ENCODE peak calls at places on chromosome 21, in eight cellular contexts. One of them, this sample, is unnamed.

GRCh38 chr21:21230672-21231071 is 232.5 kb downstream of the NCAM2 start:
- DNase-seq in T-helper 1 cell: no peak
- DNase-seq in NCI-H2171: no peak
- DNase-seq in stimulated activated CD4-positive, alpha-beta T cell treated with anti-CD3 and anti-CD28 coated beads, Interleukin-4, amount 100 ng/mL, for 1 hour: no peak
- DNase-seq in stimulated activated naive CD4-positive, alpha-beta T cell: no peak
- DNase-seq in mesothelial cell of epicardium: no peak
- DNase-seq in COR-L47: no peak
- DNase-seq in lower lobe of right lung: no peak
- DNase-seq in this sample: no peak

GRCh38 chr21:43331962-43332458 is 94.9 kb downstream of the SIK1 start:
- DNase-seq in stimulated activated CD4-positive, alpha-beta T cell treated with anti-CD3 and anti-CD28 coated beads, Interleukin-4, amount 100 ng/mL, for 1 hour: no peak
- DNase-seq in NCI-H2171: no peak
- DNase-seq in COR-L47: no peak
- DNase-seq in stimulated activated naive CD4-positive, alpha-beta T cell: no peak
- DNase-seq in lower lobe of right lung: peak
- DNase-seq in mesothelial cell of epicardium: no peak
- DNase-seq in T-helper 1 cell: no peak
- DNase-seq in this sample: no peak

GRCh38 chr21:38310619-38311018 is 53.8 kb downstream of the KCNJ15 start:
- DNase-seq in stimulated activated naive CD4-positive, alpha-beta T cell: no peak
- DNase-seq in mesothelial cell of epicardium: no peak
- DNase-seq in NCI-H2171: no peak
- DNase-seq in COR-L47: peak
- DNase-seq in lower lobe of right lung: no peak
- DNase-seq in stimulated activated CD4-positive, alpha-beta T cell treated with anti-CD3 and anti-CD28 coated beads, Interleukin-4, amount 100 ng/mL, for 1 hour: no peak
- DNase-seq in T-helper 1 cell: no peak
- DNase-seq in this sample: no peak

GRCh38 chr21:44083631-44084291 is 23.4 kb upstream of the PWP2 start:
- DNase-seq in T-helper 1 cell: peak
- DNase-seq in mesothelial cell of epicardium: no peak
- DNase-seq in NCI-H2171: no peak
- DNase-seq in stimulated activated naive CD4-positive, alpha-beta T cell: peak
- DNase-seq in COR-L47: no peak
- DNase-seq in stimulated activated CD4-positive, alpha-beta T cell treated with anti-CD3 and anti-CD28 coated beads, Interleukin-4, amount 100 ng/mL, for 1 hour: peak
- DNase-seq in lower lobe of right lung: no peak
- DNase-seq in this sample: no peak

GRCh38 chr21:41234574-41234973 is 66.6 kb downstream of the BACE2 start:
- DNase-seq in lower lobe of right lung: no peak
- DNase-seq in NCI-H2171: no peak
- DNase-seq in T-helper 1 cell: no peak
- DNase-seq in COR-L47: peak
- DNase-seq in stimulated activated CD4-positive, alpha-beta T cell treated with anti-CD3 and anti-CD28 coated beads, Interleukin-4, amount 100 ng/mL, for 1 hour: no peak
- DNase-seq in stimulated activated naive CD4-positive, alpha-beta T cell: no peak
- DNase-seq in mesothelial cell of epicardium: no peak
- DNase-seq in this sample: no peak

GRCh38 chr21:42633858-42634257 is 19.6 kb upstream of the PDE9A start:
- DNase-seq in NCI-H2171: no peak
- DNase-seq in stimulated activated CD4-positive, alpha-beta T cell treated with anti-CD3 and anti-CD28 coated beads, Interleukin-4, amount 100 ng/mL, for 1 hour: no peak
- DNase-seq in mesothelial cell of epicardium: no peak
- DNase-seq in stimulated activated naive CD4-positive, alpha-beta T cell: no peak
- DNase-seq in lower lobe of right lung: peak
- DNase-seq in T-helper 1 cell: no peak
- DNase-seq in COR-L47: no peak
- DNase-seq in this sample: no peak

GRCh38 chr21:28783641-28784185 is 209.0 kb downstream of the LTN1 start:
- DNase-seq in stimulated activated naive CD4-positive, alpha-beta T cell: no peak
- DNase-seq in mesothelial cell of epicardium: no peak
- DNase-seq in COR-L47: no peak
- DNase-seq in stimulated activated CD4-positive, alpha-beta T cell treated with anti-CD3 and anti-CD28 coated beads, Interleukin-4, amount 100 ng/mL, for 1 hour: no peak
- DNase-seq in lower lobe of right lung: peak
- DNase-seq in T-helper 1 cell: no peak
- DNase-seq in NCI-H2171: no peak
- DNase-seq in this sample: no peak

GRCh38 chr21:28779914-28780313 is 212.8 kb downstream of the LTN1 start:
- DNase-seq in lower lobe of right lung: no peak
- DNase-seq in stimulated activated CD4-positive, alpha-beta T cell treated with anti-CD3 and anti-CD28 coated beads, Interleukin-4, amount 100 ng/mL, for 1 hour: no peak
- DNase-seq in COR-L47: no peak
- DNase-seq in NCI-H2171: no peak
- DNase-seq in mesothelial cell of epicardium: no peak
- DNase-seq in stimulated activated naive CD4-positive, alpha-beta T cell: no peak
- DNase-seq in T-helper 1 cell: no peak
- DNase-seq in this sample: no peak

GRCh38 chr21:27581168-27581567 is 614.3 kb upstream of the ADAMTS5 start:
- DNase-seq in mesothelial cell of epicardium: no peak
- DNase-seq in NCI-H2171: no peak
- DNase-seq in stimulated activated CD4-positive, alpha-beta T cell treated with anti-CD3 and anti-CD28 coated beads, Interleukin-4, amount 100 ng/mL, for 1 hour: no peak
- DNase-seq in T-helper 1 cell: no peak
- DNase-seq in stimulated activated naive CD4-positive, alpha-beta T cell: no peak
- DNase-seq in COR-L47: no peak
- DNase-seq in lower lobe of right lung: no peak
- DNase-seq in this sample: no peak

GRCh38 chr21:41612674-41613250 is 104.8 kb upstream of the TMPRSS2 start:
- DNase-seq in T-helper 1 cell: no peak
- DNase-seq in stimulated activated CD4-positive, alpha-beta T cell treated with anti-CD3 and anti-CD28 coated beads, Interleukin-4, amount 100 ng/mL, for 1 hour: peak
- DNase-seq in mesothelial cell of epicardium: peak
- DNase-seq in COR-L47: peak
- DNase-seq in stimulated activated naive CD4-positive, alpha-beta T cell: no peak
- DNase-seq in lower lobe of right lung: peak
- DNase-seq in NCI-H2171: no peak
- DNase-seq in this sample: no peak

GRCh38 chr21:31872452-31873274 is at the start of gene HUNK:
- DNase-seq in mesothelial cell of epicardium: peak
- DNase-seq in stimulated activated CD4-positive, alpha-beta T cell treated with anti-CD3 and anti-CD28 coated beads, Interleukin-4, amount 100 ng/mL, for 1 hour: peak
- DNase-seq in lower lobe of right lung: peak
- DNase-seq in COR-L47: peak
- DNase-seq in T-helper 1 cell: no peak
- DNase-seq in NCI-H2171: peak
- DNase-seq in stimulated activated naive CD4-positive, alpha-beta T cell: no peak
- DNase-seq in this sample: peak

GRCh38 chr21:39366563-39366962 is 17.7 kb upstream of the HMGN1 start:
- DNase-seq in NCI-H2171: no peak
- DNase-seq in lower lobe of right lung: no peak
- DNase-seq in mesothelial cell of epicardium: no peak
- DNase-seq in COR-L47: no peak
- DNase-seq in T-helper 1 cell: no peak
- DNase-seq in stimulated activated naive CD4-positive, alpha-beta T cell: no peak
- DNase-seq in stimulated activated CD4-positive, alpha-beta T cell treated with anti-CD3 and anti-CD28 coated beads, Interleukin-4, amount 100 ng/mL, for 1 hour: no peak
- DNase-seq in this sample: no peak

GRCh38 chr21:33964706-33965325 is 49.2 kb upstream of the ATP5PO start:
- DNase-seq in stimulated activated naive CD4-positive, alpha-beta T cell: no peak
- DNase-seq in T-helper 1 cell: no peak
- DNase-seq in COR-L47: no peak
- DNase-seq in mesothelial cell of epicardium: no peak
- DNase-seq in NCI-H2171: no peak
- DNase-seq in lower lobe of right lung: no peak
- DNase-seq in stimulated activated CD4-positive, alpha-beta T cell treated with anti-CD3 and anti-CD28 coated beads, Interleukin-4, amount 100 ng/mL, for 1 hour: no peak
- DNase-seq in this sample: no peak

GRCh38 chr21:46188226-46189212 is 4.3 kb upstream of the SPATC1L start:
- DNase-seq in COR-L47: no peak
- DNase-seq in T-helper 1 cell: no peak
- DNase-seq in stimulated activated naive CD4-positive, alpha-beta T cell: no peak
- DNase-seq in mesothelial cell of epicardium: no peak
- DNase-seq in lower lobe of right lung: no peak
- DNase-seq in stimulated activated CD4-positive, alpha-beta T cell treated with anti-CD3 and anti-CD28 coated beads, Interleukin-4, amount 100 ng/mL, for 1 hour: no peak
- DNase-seq in NCI-H2171: no peak
- DNase-seq in this sample: no peak

GRCh38 chr21:36429672-36430546 is 44.7 kb downstream of the CHAF1B start:
- DNase-seq in NCI-H2171: no peak
- DNase-seq in stimulated activated naive CD4-positive, alpha-beta T cell: no peak
- DNase-seq in COR-L47: no peak
- DNase-seq in stimulated activated CD4-positive, alpha-beta T cell treated with anti-CD3 and anti-CD28 coated beads, Interleukin-4, amount 100 ng/mL, for 1 hour: peak
- DNase-seq in lower lobe of right lung: peak
- DNase-seq in mesothelial cell of epicardium: no peak
- DNase-seq in T-helper 1 cell: peak
- DNase-seq in this sample: no peak

GRCh38 chr21:15309721-15310120 is 244.9 kb upstream of the NRIP1 start:
- DNase-seq in mesothelial cell of epicardium: no peak
- DNase-seq in stimulated activated CD4-positive, alpha-beta T cell treated with anti-CD3 and anti-CD28 coated beads, Interleukin-4, amount 100 ng/mL, for 1 hour: no peak
- DNase-seq in COR-L47: no peak
- DNase-seq in NCI-H2171: no peak
- DNase-seq in T-helper 1 cell: no peak
- DNase-seq in stimulated activated naive CD4-positive, alpha-beta T cell: no peak
- DNase-seq in lower lobe of right lung: no peak
- DNase-seq in this sample: no peak

GRCh38 chr21:32645261-32646182 is 33.3 kb upstream of the CFAP298 start:
- DNase-seq in stimulated activated naive CD4-positive, alpha-beta T cell: no peak
- DNase-seq in mesothelial cell of epicardium: no peak
- DNase-seq in lower lobe of right lung: no peak
- DNase-seq in stimulated activated CD4-positive, alpha-beta T cell treated with anti-CD3 and anti-CD28 coated beads, Interleukin-4, amount 100 ng/mL, for 1 hour: no peak
- DNase-seq in T-helper 1 cell: no peak
- DNase-seq in COR-L47: no peak
- DNase-seq in NCI-H2171: no peak
- DNase-seq in this sample: no peak

GRCh38 chr21:44800971-44801467 is 601 bp downstream of the UBE2G2 start:
- DNase-seq in stimulated activated CD4-positive, alpha-beta T cell treated with anti-CD3 and anti-CD28 coated beads, Interleukin-4, amount 100 ng/mL, for 1 hour: no peak
- DNase-seq in T-helper 1 cell: peak
- DNase-seq in lower lobe of right lung: no peak
- DNase-seq in mesothelial cell of epicardium: no peak
- DNase-seq in NCI-H2171: no peak
- DNase-seq in COR-L47: peak
- DNase-seq in stimulated activated naive CD4-positive, alpha-beta T cell: no peak
- DNase-seq in this sample: no peak

GRCh38 chr21:28233536-28234220 is 759.0 kb downstream of the LTN1 start:
- DNase-seq in T-helper 1 cell: no peak
- DNase-seq in COR-L47: no peak
- DNase-seq in NCI-H2171: no peak
- DNase-seq in stimulated activated CD4-positive, alpha-beta T cell treated with anti-CD3 and anti-CD28 coated beads, Interleukin-4, amount 100 ng/mL, for 1 hour: no peak
- DNase-seq in lower lobe of right lung: no peak
- DNase-seq in stimulated activated naive CD4-positive, alpha-beta T cell: no peak
- DNase-seq in mesothelial cell of epicardium: no peak
- DNase-seq in this sample: no peak

GRCh38 chr21:45576838-45577737 is 34.8 kb upstream of the SLC19A1 start:
- DNase-seq in NCI-H2171: no peak
- DNase-seq in stimulated activated CD4-positive, alpha-beta T cell treated with anti-CD3 and anti-CD28 coated beads, Interleukin-4, amount 100 ng/mL, for 1 hour: no peak
- DNase-seq in COR-L47: no peak
- DNase-seq in stimulated activated naive CD4-positive, alpha-beta T cell: no peak
- DNase-seq in lower lobe of right lung: peak
- DNase-seq in mesothelial cell of epicardium: no peak
- DNase-seq in T-helper 1 cell: no peak
- DNase-seq in this sample: no peak

GRCh38 chr21:16419188-16419874 is 689.5 kb downstream of the USP25 start:
- DNase-seq in stimulated activated naive CD4-positive, alpha-beta T cell: no peak
- DNase-seq in mesothelial cell of epicardium: no peak
- DNase-seq in COR-L47: peak
- DNase-seq in T-helper 1 cell: no peak
- DNase-seq in stimulated activated CD4-positive, alpha-beta T cell treated with anti-CD3 and anti-CD28 coated beads, Interleukin-4, amount 100 ng/mL, for 1 hour: no peak
- DNase-seq in NCI-H2171: no peak
- DNase-seq in lower lobe of right lung: peak
- DNase-seq in this sample: no peak

GRCh38 chr21:17921579-17922530 is 102.7 kb upstream of the C21orf91 start:
- DNase-seq in stimulated activated naive CD4-positive, alpha-beta T cell: no peak
- DNase-seq in COR-L47: no peak
- DNase-seq in NCI-H2171: no peak
- DNase-seq in lower lobe of right lung: no peak
- DNase-seq in mesothelial cell of epicardium: no peak
- DNase-seq in T-helper 1 cell: no peak
- DNase-seq in stimulated activated CD4-positive, alpha-beta T cell treated with anti-CD3 and anti-CD28 coated beads, Interleukin-4, amount 100 ng/mL, for 1 hour: no peak
- DNase-seq in this sample: no peak

GRCh38 chr21:17688912-17689874 is 76.5 kb upstream of the BTG3 start:
- DNase-seq in stimulated activated naive CD4-positive, alpha-beta T cell: peak
- DNase-seq in NCI-H2171: no peak
- DNase-seq in lower lobe of right lung: peak
- DNase-seq in COR-L47: peak
- DNase-seq in mesothelial cell of epicardium: peak
- DNase-seq in stimulated activated CD4-positive, alpha-beta T cell treated with anti-CD3 and anti-CD28 coated beads, Interleukin-4, amount 100 ng/mL, for 1 hour: peak
- DNase-seq in T-helper 1 cell: peak
- DNase-seq in this sample: peak

GRCh38 chr21:24259241-24259640 is 1348.0 kb downstream of the MRPL39 start:
- DNase-seq in lower lobe of right lung: no peak
- DNase-seq in mesothelial cell of epicardium: no peak
- DNase-seq in stimulated activated CD4-positive, alpha-beta T cell treated with anti-CD3 and anti-CD28 coated beads, Interleukin-4, amount 100 ng/mL, for 1 hour: no peak
- DNase-seq in stimulated activated naive CD4-positive, alpha-beta T cell: no peak
- DNase-seq in T-helper 1 cell: no peak
- DNase-seq in COR-L47: no peak
- DNase-seq in NCI-H2171: no peak
- DNase-seq in this sample: no peak

GRCh38 chr21:16969636-16970035 is 543.2 kb upstream of the CXADR start:
- DNase-seq in mesothelial cell of epicardium: no peak
- DNase-seq in COR-L47: no peak
- DNase-seq in T-helper 1 cell: no peak
- DNase-seq in stimulated activated CD4-positive, alpha-beta T cell treated with anti-CD3 and anti-CD28 coated beads, Interleukin-4, amount 100 ng/mL, for 1 hour: no peak
- DNase-seq in NCI-H2171: no peak
- DNase-seq in stimulated activated naive CD4-positive, alpha-beta T cell: no peak
- DNase-seq in lower lobe of right lung: no peak
- DNase-seq in this sample: no peak

GRCh38 chr21:35017256-35017655 is 31.8 kb downstream of the RUNX1 start:
- DNase-seq in lower lobe of right lung: no peak
- DNase-seq in stimulated activated CD4-positive, alpha-beta T cell treated with anti-CD3 and anti-CD28 coated beads, Interleukin-4, amount 100 ng/mL, for 1 hour: no peak
- DNase-seq in T-helper 1 cell: no peak
- DNase-seq in stimulated activated naive CD4-positive, alpha-beta T cell: no peak
- DNase-seq in COR-L47: no peak
- DNase-seq in NCI-H2171: no peak
- DNase-seq in mesothelial cell of epicardium: no peak
- DNase-seq in this sample: no peak

GRCh38 chr21:46195595-46196195 is 11.4 kb upstream of the SPATC1L start:
- DNase-seq in COR-L47: no peak
- DNase-seq in stimulated activated naive CD4-positive, alpha-beta T cell: no peak
- DNase-seq in stimulated activated CD4-positive, alpha-beta T cell treated with anti-CD3 and anti-CD28 coated beads, Interleukin-4, amount 100 ng/mL, for 1 hour: no peak
- DNase-seq in NCI-H2171: no peak
- DNase-seq in T-helper 1 cell: no peak
- DNase-seq in mesothelial cell of epicardium: no peak
- DNase-seq in lower lobe of right lung: peak
- DNase-seq in this sample: no peak

GRCh38 chr21:32426592-32427051 is 14.1 kb downstream of the EVA1C start:
- DNase-seq in mesothelial cell of epicardium: no peak
- DNase-seq in stimulated activated naive CD4-positive, alpha-beta T cell: no peak
- DNase-seq in T-helper 1 cell: no peak
- DNase-seq in stimulated activated CD4-positive, alpha-beta T cell treated with anti-CD3 and anti-CD28 coated beads, Interleukin-4, amount 100 ng/mL, for 1 hour: no peak
- DNase-seq in lower lobe of right lung: no peak
- DNase-seq in COR-L47: no peak
- DNase-seq in NCI-H2171: no peak
- DNase-seq in this sample: no peak

GRCh38 chr21:41726970-41727783 is 39.7 kb downstream of the RIPK4 start:
- DNase-seq in NCI-H2171: no peak
- DNase-seq in T-helper 1 cell: no peak
- DNase-seq in lower lobe of right lung: no peak
- DNase-seq in stimulated activated CD4-positive, alpha-beta T cell treated with anti-CD3 and anti-CD28 coated beads, Interleukin-4, amount 100 ng/mL, for 1 hour: no peak
- DNase-seq in COR-L47: no peak
- DNase-seq in stimulated activated naive CD4-positive, alpha-beta T cell: no peak
- DNase-seq in mesothelial cell of epicardium: no peak
- DNase-seq in this sample: no peak

GRCh38 chr21:36027352-36027751 is 33.0 kb downstream of the SETD4 start:
- DNase-seq in mesothelial cell of epicardium: no peak
- DNase-seq in T-helper 1 cell: no peak
- DNase-seq in NCI-H2171: no peak
- DNase-seq in lower lobe of right lung: no peak
- DNase-seq in stimulated activated CD4-positive, alpha-beta T cell treated with anti-CD3 and anti-CD28 coated beads, Interleukin-4, amount 100 ng/mL, for 1 hour: no peak
- DNase-seq in COR-L47: no peak
- DNase-seq in stimulated activated naive CD4-positive, alpha-beta T cell: no peak
- DNase-seq in this sample: no peak

GRCh38 chr21:42624936-42625335 is 28.5 kb upstream of the PDE9A start:
- DNase-seq in stimulated activated naive CD4-positive, alpha-beta T cell: no peak
- DNase-seq in stimulated activated CD4-positive, alpha-beta T cell treated with anti-CD3 and anti-CD28 coated beads, Interleukin-4, amount 100 ng/mL, for 1 hour: no peak
- DNase-seq in T-helper 1 cell: no peak
- DNase-seq in lower lobe of right lung: no peak
- DNase-seq in COR-L47: no peak
- DNase-seq in NCI-H2171: no peak
- DNase-seq in mesothelial cell of epicardium: no peak
- DNase-seq in this sample: no peak

GRCh38 chr21:38839683-38840286 is 34.1 kb downstream of the ETS2 start:
- DNase-seq in NCI-H2171: no peak
- DNase-seq in lower lobe of right lung: no peak
- DNase-seq in mesothelial cell of epicardium: no peak
- DNase-seq in stimulated activated CD4-positive, alpha-beta T cell treated with anti-CD3 and anti-CD28 coated beads, Interleukin-4, amount 100 ng/mL, for 1 hour: no peak
- DNase-seq in stimulated activated naive CD4-positive, alpha-beta T cell: no peak
- DNase-seq in T-helper 1 cell: no peak
- DNase-seq in COR-L47: no peak
- DNase-seq in this sample: no peak

GRCh38 chr21:45875416-45875760 is 106.2 kb upstream of the COL6A1 start:
- DNase-seq in mesothelial cell of epicardium: no peak
- DNase-seq in T-helper 1 cell: no peak
- DNase-seq in stimulated activated CD4-positive, alpha-beta T cell treated with anti-CD3 and anti-CD28 coated beads, Interleukin-4, amount 100 ng/mL, for 1 hour: no peak
- DNase-seq in COR-L47: no peak
- DNase-seq in NCI-H2171: no peak
- DNase-seq in stimulated activated naive CD4-positive, alpha-beta T cell: no peak
- DNase-seq in lower lobe of right lung: no peak
- DNase-seq in this sample: no peak

GRCh38 chr21:27513825-27514224 is 546.9 kb upstream of the ADAMTS5 start:
- DNase-seq in COR-L47: no peak
- DNase-seq in NCI-H2171: no peak
- DNase-seq in mesothelial cell of epicardium: no peak
- DNase-seq in T-helper 1 cell: no peak
- DNase-seq in stimulated activated naive CD4-positive, alpha-beta T cell: no peak
- DNase-seq in stimulated activated CD4-positive, alpha-beta T cell treated with anti-CD3 and anti-CD28 coated beads, Interleukin-4, amount 100 ng/mL, for 1 hour: no peak
- DNase-seq in lower lobe of right lung: no peak
- DNase-seq in this sample: peak